ENCODE peak calls at places on chromosomes 2 and 18, in seven cellular contexts. J is cardiac muscle cell, C is colonic mucosa, U is upper lobe of right lung, T is GM12864, Y is glutamatergic neuron, I is fibroblast of mammary gland. N is an unnamed sample.

GRCh38 chr2:49753344-49753930 is 599.1 kb upstream of the FSHR start:
- DNase-seq in I (no peak), T (no peak), U (no peak), Y (no peak), C (no peak), J (peak), N (no peak)

GRCh38 chr2:69300650-69301049 is 86.4 kb downstream of the GFPT1 start:
- DNase-seq in I (peak), Y (no peak), U (no peak), J (peak), T (no peak), C (no peak), N (no peak)

GRCh38 chr2:184875212-184875611 is 276.9 kb downstream of the ZNF804A start:
- DNase-seq in C (no peak), U (no peak), T (no peak), I (no peak), Y (no peak), J (no peak), N (no peak)

GRCh38 chr2:34998726-34999125 is 1356.9 kb upstream of the CRIM1 start:
- DNase-seq in U (no peak), J (no peak), C (no peak), Y (no peak), T (no peak), I (no peak), N (no peak)

GRCh38 chr18:79786781-79787526 is 10.8 kb upstream of the KCNG2 start:
- DNase-seq in I (peak), T (no peak), J (peak), C (no peak), U (peak), Y (peak), N (no peak)

GRCh38 chr2:127632592-127633489 is 13.1 kb upstream of the GPR17 start:
- DNase-seq in J (no peak), I (no peak), Y (no peak), C (no peak), U (no peak), T (no peak), N (no peak)

GRCh38 chr2:149040451-149040850 is 2.0 kb downstream of the LYPD6B start:
- DNase-seq in I (peak), C (peak), Y (peak), T (peak), J (peak), U (no peak), N (peak)

GRCh38 chr2:101064868-101065549 is 62.9 kb downstream of the RPL31 start:
- DNase-seq in J (peak), Y (no peak), I (peak), U (no peak), C (no peak), T (no peak), N (no peak)

GRCh38 chr2:211397764-211398163 is 841.4 kb downstream of the CPS1 start:
- DNase-seq in I (no peak), C (no peak), T (no peak), J (no peak), Y (no peak), U (no peak), N (no peak)

GRCh38 chr18:49685231-49685942 is 123.5 kb downstream of the LIPG start:
- DNase-seq in Y (no peak), U (no peak), J (peak), T (no peak), I (no peak), C (no peak), N (no peak)

GRCh38 chr18:2898131-2898640 is 51.4 kb downstream of the EMILIN2 start:
- DNase-seq in J (no peak), T (no peak), U (no peak), I (peak), C (no peak), Y (no peak), N (no peak)

GRCh38 chr2:149076863-149077412 is 38.4 kb downstream of the LYPD6B start:
- DNase-seq in C (no peak), U (no peak), Y (no peak), J (no peak), I (no peak), T (no peak), N (peak)

GRCh38 chr2:32522770-32523169 is 105.1 kb upstream of the TTC27 start:
- DNase-seq in I (no peak), Y (no peak), T (no peak), J (no peak), U (no peak), C (no peak), N (no peak)

GRCh38 chr2:176473177-176473576 is 203.9 kb downstream of the MTX2 start:
- DNase-seq in I (peak), J (peak), T (no peak), C (no peak), U (no peak), Y (no peak), N (no peak)

GRCh38 chr2:115491394-115491793 is 1049.0 kb downstream of the DPP10 start:
- DNase-seq in U (no peak), I (no peak), C (no peak), Y (no peak), J (no peak), T (no peak), N (no peak)

GRCh38 chr18:71442830-71443229 is 1101.3 kb downstream of the CBLN2 start:
- DNase-seq in U (no peak), T (no peak), Y (no peak), I (peak), C (no peak), J (peak), N (no peak)

GRCh38 chr2:178072000-178072382 is 586 bp downstream of the PDE11A start:
- DNase-seq in Y (no peak), J (no peak), I (no peak), U (no peak), C (no peak), T (no peak), N (no peak)

GRCh38 chr18:45945669-45946068 is 21.5 kb downstream of the EPG5 start:
- DNase-seq in J (no peak), C (no peak), U (no peak), Y (no peak), T (no peak), I (no peak), N (no peak)

GRCh38 chr2:32937602-32938450 is 8.9 kb upstream of the LTBP1 start:
- DNase-seq in C (no peak), Y (no peak), I (peak), U (no peak), T (no peak), J (peak), N (no peak)

GRCh38 chr18:13267517-13267916 is 49.0 kb downstream of the LDLRAD4 start:
- DNase-seq in Y (no peak), J (no peak), I (no peak), C (no peak), T (no peak), U (peak), N (no peak)

GRCh38 chr18:3115430-3116025 is 102.6 kb upstream of the LPIN2 start:
- DNase-seq in U (no peak), C (no peak), T (no peak), J (no peak), I (no peak), Y (no peak), N (no peak)

GRCh38 chr2:144224446-144224845 is 295.5 kb downstream of the ZEB2 start:
- DNase-seq in J (no peak), C (no peak), U (no peak), Y (no peak), T (no peak), I (no peak), N (no peak)

GRCh38 chr2:198905881-198906612 is 551.7 kb downstream of the SATB2 start:
- DNase-seq in U (no peak), J (no peak), I (no peak), C (no peak), T (peak), Y (no peak), N (no peak)

GRCh38 chr2:64730551-64731305 is 77.0 kb upstream of the SERTAD2 start:
- DNase-seq in I (peak), T (no peak), C (peak), U (peak), Y (no peak), J (peak), N (peak)

GRCh38 chr18:22980394-22980793 is 47.3 kb downstream of the RBBP8 start:
- DNase-seq in U (no peak), I (no peak), C (no peak), Y (no peak), J (no peak), T (no peak), N (no peak)

GRCh38 chr18:22974707-22975106 is 41.6 kb downstream of the RBBP8 start:
- DNase-seq in Y (no peak), I (no peak), C (no peak), U (no peak), T (no peak), J (no peak), N (no peak)

GRCh38 chr18:22981274-22982133 is 48.4 kb downstream of the RBBP8 start:
- DNase-seq in C (no peak), Y (no peak), J (no peak), I (no peak), T (no peak), U (no peak), N (no peak)

GRCh38 chr18:22975508-22975907 is 42.4 kb downstream of the RBBP8 start:
- DNase-seq in J (no peak), I (no peak), T (no peak), Y (no peak), C (no peak), U (no peak), N (no peak)

GRCh38 chr18:22977847-22978701 is 44.9 kb downstream of the RBBP8 start:
- DNase-seq in Y (no peak), U (no peak), J (peak), I (peak), T (no peak), C (no peak), N (no peak)
- TF ChIP-seq CTCF in Y (no peak), U (no peak), J (no peak), I (no peak), T (no peak), C (no peak), N (no peak)

GRCh38 chr2:23465138-23465537 is 80.2 kb downstream of the KLHL29 start:
- DNase-seq in I (no peak), J (no peak), C (no peak), U (no peak), Y (no peak), T (no peak), N (no peak)
- TF ChIP-seq CTCF in I (no peak), J (no peak), C (no peak), U (no peak), Y (no peak), T (no peak), N (no peak)

GRCh38 chr2:72581560-72582181 is 244.2 kb downstream of the EXOC6B start:
- DNase-seq in U (no peak), J (no peak), T (no peak), Y (no peak), I (no peak), C (no peak), N (no peak)
- TF ChIP-seq CTCF in U (no peak), J (no peak), T (no peak), Y (no peak), I (no peak), C (no peak), N (no peak)

DNA sequence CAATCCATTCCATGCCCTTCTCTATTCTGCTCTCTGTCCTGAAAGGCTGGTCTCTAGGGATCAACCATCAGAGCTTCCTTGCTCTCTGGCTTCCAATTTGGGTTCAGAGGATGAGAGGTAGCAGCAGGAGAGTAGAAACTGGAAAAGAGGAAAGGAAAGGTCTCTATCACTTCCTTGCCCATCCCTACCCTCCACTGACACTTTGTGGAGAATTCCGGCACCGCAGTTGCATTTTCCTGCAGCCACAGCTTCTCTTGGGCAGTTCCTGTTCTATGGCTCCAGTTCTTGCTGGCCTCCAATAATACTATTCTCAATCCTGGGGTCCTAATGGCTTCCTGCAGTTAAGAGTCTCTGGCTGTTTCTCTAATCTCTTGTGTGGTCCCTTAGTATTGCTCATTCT is 13.3 kb upstream of the IMPACT start:
- DNase-seq in U (no peak), C (no peak), Y (peak), I (no peak), T (no peak), J (peak), N (no peak)
- TF ChIP-seq CTCF in U (no peak), C (no peak), Y (no peak), I (peak), T (no peak), J (peak), N (no peak)

DNA sequence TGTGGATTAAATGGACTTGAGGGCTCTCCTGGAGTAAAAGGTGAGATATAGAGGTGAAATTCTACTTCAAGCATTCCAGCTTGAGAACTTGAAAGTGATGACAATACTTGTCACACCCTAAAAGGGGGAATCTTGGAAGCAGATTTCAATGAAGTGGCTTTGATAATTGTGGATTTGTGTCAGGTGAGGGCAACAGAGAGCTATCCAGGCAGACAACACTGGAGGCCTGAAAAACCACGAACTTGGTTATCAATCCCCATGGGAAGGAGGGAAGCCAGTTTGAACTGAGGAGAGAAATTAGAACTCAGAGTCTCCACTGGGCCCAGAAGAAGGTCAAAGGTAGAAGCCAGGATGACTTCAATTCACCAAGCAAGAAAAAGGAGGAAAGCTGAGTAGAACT is 263.9 kb downstream of the FIGN start:
- DNase-seq in T (no peak), J (peak), C (no peak), U (no peak), Y (no peak), I (peak), N (no peak)
- TF ChIP-seq CTCF in T (no peak), J (peak), C (no peak), U (no peak), Y (no peak), I (peak), N (no peak)